ENCODE peak calls at places on chromosomes 4 and X, in four cellular contexts. One of them, this sample, is unnamed. For H3K27me3, the result is how much of the 10 kb centered on the place peaks cover.

GRCh38 chrX:34778961-34779360 is 121.9 kb upstream of the TMEM47 start:
- DNase-seq in lung: no peak
- DNase-seq in mammary epithelial cell: peak
- DNase-seq in SK-N-SH: no peak
- DNase-seq in this sample: peak

GRCh38 chrX:1440506-1440905 is 12.2 kb downstream of the ASMTL start:
- DNase-seq in lung: no peak
- DNase-seq in SK-N-SH: no peak
- DNase-seq in mammary epithelial cell: no peak
- DNase-seq in this sample: no peak

GRCh38 chrX:44874481-44875184 is 1.6 kb downstream of the KDM6A start:
- DNase-seq in lung: peak
- DNase-seq in SK-N-SH: peak
- DNase-seq in mammary epithelial cell: peak
- DNase-seq in this sample: peak

GRCh38 chr4:129355529-129355928 is 259.6 kb downstream of the C4orf33 start:
- DNase-seq in mammary epithelial cell: no peak
- DNase-seq in SK-N-SH: no peak
- DNase-seq in lung: no peak
- DNase-seq in this sample: peak

GRCh38 chr4:158018090-158018808 is 154.6 kb downstream of the GASK1B start:
- DNase-seq in lung: no peak
- DNase-seq in mammary epithelial cell: no peak
- DNase-seq in SK-N-SH: no peak
- DNase-seq in this sample: no peak

GRCh38 chr4:28709821-28710330 is 1849.2 kb downstream of the STIM2 start:
- DNase-seq in mammary epithelial cell: peak
- DNase-seq in SK-N-SH: no peak
- DNase-seq in lung: no peak
- DNase-seq in this sample: no peak

GRCh38 chrX:65300104-65300809 is 234.3 kb downstream of the LAS1L start:
- DNase-seq in SK-N-SH: no peak
- DNase-seq in lung: no peak
- DNase-seq in mammary epithelial cell: no peak
- DNase-seq in this sample: no peak

GRCh38 chr4:111678466-111678865 is 466.8 kb upstream of the FAM241A start:
- DNase-seq in SK-N-SH: no peak
- DNase-seq in lung: no peak
- DNase-seq in mammary epithelial cell: peak
- DNase-seq in this sample: peak

GRCh38 chr4:174828845-174829701 is at the start of gene GLRA3:
- DNase-seq in lung: peak
- DNase-seq in SK-N-SH: peak
- DNase-seq in mammary epithelial cell: peak
- DNase-seq in this sample: peak

GRCh38 chrX:30702736-30703135 is 49.5 kb downstream of the GK start:
- DNase-seq in lung: no peak
- DNase-seq in mammary epithelial cell: no peak
- DNase-seq in SK-N-SH: no peak
- DNase-seq in this sample: no peak

GRCh38 chrX:100935767-100936166 is 7.0 kb upstream of the XKRX start:
- DNase-seq in lung: no peak
- DNase-seq in mammary epithelial cell: no peak
- DNase-seq in SK-N-SH: no peak
- DNase-seq in this sample: no peak

GRCh38 chrX:150060406-150060805 is 122.1 kb upstream of the EOLA2 start:
- DNase-seq in SK-N-SH: no peak
- DNase-seq in mammary epithelial cell: peak
- DNase-seq in lung: no peak
- DNase-seq in this sample: no peak

GRCh38 chr4:149291463-149291862 is 524.2 kb downstream of the IQCM start:
- DNase-seq in SK-N-SH: no peak
- DNase-seq in lung: no peak
- DNase-seq in mammary epithelial cell: no peak
- DNase-seq in this sample: peak

GRCh38 chr4:14196141-14196540 is 568.6 kb upstream of the BOD1L1 start:
- DNase-seq in SK-N-SH: no peak
- DNase-seq in lung: no peak
- DNase-seq in mammary epithelial cell: peak
- DNase-seq in this sample: peak

GRCh38 chr4:145626623-145626982 is 7.4 kb downstream of the MMAA start:
- DNase-seq in lung: no peak
- DNase-seq in mammary epithelial cell: no peak
- DNase-seq in SK-N-SH: no peak
- DNase-seq in this sample: no peak

GRCh38 chrX:30779453-30780030 is 109.5 kb downstream of the TAB3 start:
- DNase-seq in lung: no peak
- DNase-seq in mammary epithelial cell: no peak
- DNase-seq in SK-N-SH: no peak
- DNase-seq in this sample: no peak

GRCh38 chr4:82394896-82395295 is 21.1 kb upstream of the HNRNPD start:
- DNase-seq in lung: no peak
- DNase-seq in mammary epithelial cell: peak
- DNase-seq in SK-N-SH: no peak
- DNase-seq in this sample: peak

GRCh38 chrX:131958724-131959123 is 64.4 kb upstream of the STK26 start:
- DNase-seq in SK-N-SH: no peak
- DNase-seq in lung: no peak
- DNase-seq in mammary epithelial cell: no peak
- DNase-seq in this sample: no peak

GRCh38 chr4:118005883-118006282 is 28.4 kb upstream of the NDST3 start:
- DNase-seq in mammary epithelial cell: no peak
- DNase-seq in lung: no peak
- DNase-seq in SK-N-SH: no peak
- DNase-seq in this sample: no peak

GRCh38 chrX:109936598-109936997 is 66.3 kb upstream of the TMEM164 start:
- DNase-seq in mammary epithelial cell: no peak
- DNase-seq in lung: no peak
- DNase-seq in SK-N-SH: no peak
- DNase-seq in this sample: no peak

GRCh38 chr4:56440983-56441382 is 4.9 kb downstream of the PAICS start:
- DNase-seq in lung: no peak
- DNase-seq in SK-N-SH: no peak
- DNase-seq in mammary epithelial cell: no peak
- DNase-seq in this sample: no peak

GRCh38 chr4:56433280-56433679 is 2.1 kb downstream of the PPAT start:
- DNase-seq in lung: no peak
- DNase-seq in SK-N-SH: no peak
- DNase-seq in mammary epithelial cell: no peak
- DNase-seq in this sample: no peak

GRCh38 chr4:56435001-56435747 is at the start of gene PPAT:
- DNase-seq in SK-N-SH: peak
- DNase-seq in lung: peak
- DNase-seq in mammary epithelial cell: peak
- DNase-seq in this sample: peak

GRCh38 chr4:56434599-56435000 is 815 bp downstream of the PPAT start:
- DNase-seq in lung: no peak
- DNase-seq in mammary epithelial cell: no peak
- DNase-seq in SK-N-SH: no peak
- DNase-seq in this sample: peak

GRCh38 chr4:56435748-56436442 is at the start of gene PAICS:
- DNase-seq in SK-N-SH: peak
- DNase-seq in lung: peak
- DNase-seq in mammary epithelial cell: peak
- DNase-seq in this sample: peak
- TF ChIP-seq CTCF in SK-N-SH: no peak
- TF ChIP-seq CTCF in lung: no peak
- TF ChIP-seq CTCF in mammary epithelial cell: no peak
- TF ChIP-seq CTCF in this sample: no peak

GRCh38 chr4:173514641-173515217 is 15.3 kb downstream of the HAND2 start:
- DNase-seq in lung: no peak
- DNase-seq in SK-N-SH: no peak
- DNase-seq in mammary epithelial cell: no peak
- DNase-seq in this sample: no peak

GRCh38 chr4:173508386-173509002 is 21.5 kb downstream of the HAND2 start:
- DNase-seq in mammary epithelial cell: no peak
- DNase-seq in lung: no peak
- DNase-seq in SK-N-SH: peak
- DNase-seq in this sample: no peak

GRCh38 chr4:173513651-173514050 is 16.4 kb downstream of the HAND2 start:
- DNase-seq in mammary epithelial cell: no peak
- DNase-seq in SK-N-SH: no peak
- DNase-seq in lung: no peak
- DNase-seq in this sample: no peak

GRCh38 chr4:173509031-173510001 is 20.7 kb downstream of the HAND2 start:
- DNase-seq in lung: no peak
- DNase-seq in mammary epithelial cell: no peak
- DNase-seq in SK-N-SH: peak
- DNase-seq in this sample: no peak

DNA sequence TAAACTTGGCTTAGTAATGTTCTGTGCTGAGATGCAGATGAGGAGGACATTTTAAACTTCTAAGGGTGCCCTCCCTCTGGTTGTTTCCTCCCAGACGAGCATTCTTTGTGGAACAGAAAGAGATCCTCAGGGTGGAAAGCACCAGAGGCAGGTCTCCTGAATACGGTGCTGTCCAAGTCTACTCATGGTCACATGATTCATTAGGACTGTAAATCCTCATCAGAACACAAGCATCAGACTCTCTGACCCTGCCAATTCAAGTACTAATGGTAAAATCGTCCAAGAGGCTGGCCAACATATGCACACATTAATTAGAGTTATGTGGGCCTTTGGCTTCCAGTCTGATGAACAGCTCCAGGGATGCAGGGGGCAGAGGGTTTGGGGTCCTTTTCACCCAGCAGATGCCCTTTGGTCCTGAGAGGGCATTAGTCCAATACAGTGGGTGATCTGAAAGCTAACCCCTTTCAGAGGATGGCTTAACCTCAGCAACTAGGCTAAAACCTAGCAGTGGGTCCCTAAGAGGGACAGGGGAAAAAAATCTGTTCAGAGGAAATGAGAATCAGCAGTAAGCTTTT is 18.2 kb downstream of the HAND2 start:
- DNase-seq in SK-N-SH: no peak
- DNase-seq in mammary epithelial cell: no peak
- DNase-seq in lung: no peak
- DNase-seq in this sample: no peak
- H3K27me3 ChIP-seq in SK-N-SH: under half
- H3K27me3 ChIP-seq in mammary epithelial cell: half or more
- H3K27me3 ChIP-seq in lung: under half
- H3K27me3 ChIP-seq in this sample: under half

GRCh38 chr4:25378130-25378743 is 1.2 kb downstream of the ANAPC4 start:
- DNase-seq in mammary epithelial cell: peak
- DNase-seq in lung: no peak
- DNase-seq in SK-N-SH: no peak
- DNase-seq in this sample: no peak
- TF ChIP-seq CTCF in mammary epithelial cell: no peak
- TF ChIP-seq CTCF in lung: no peak
- TF ChIP-seq CTCF in SK-N-SH: no peak
- TF ChIP-seq CTCF in this sample: no peak

DNA sequence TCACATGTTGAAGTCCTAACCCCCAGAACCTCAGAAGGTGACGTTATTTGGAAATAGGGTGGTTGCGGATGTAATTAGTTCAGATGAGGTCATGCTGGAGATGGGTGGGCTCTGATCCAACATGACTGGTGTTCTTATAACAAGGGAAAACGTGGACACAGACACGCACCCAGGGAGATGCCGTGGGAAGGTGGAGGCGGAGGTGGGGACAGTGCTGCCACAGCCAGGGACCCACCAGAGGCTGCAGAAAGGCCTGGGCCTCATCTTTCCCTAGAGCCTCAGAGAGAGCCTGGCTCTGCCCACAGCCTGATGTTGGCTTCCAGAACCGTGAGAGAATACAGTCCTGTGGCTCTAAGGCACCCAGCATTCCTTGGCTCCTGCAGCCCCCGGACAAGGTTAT is 7.9 kb upstream of the HMX1 start:
- DNase-seq in mammary epithelial cell: no peak
- DNase-seq in SK-N-SH: no peak
- DNase-seq in lung: no peak
- DNase-seq in this sample: no peak
- H3K27me3 ChIP-seq in mammary epithelial cell: under half
- H3K27me3 ChIP-seq in SK-N-SH: under half
- H3K27me3 ChIP-seq in lung: under half
- H3K27me3 ChIP-seq in this sample: under half

DNA sequence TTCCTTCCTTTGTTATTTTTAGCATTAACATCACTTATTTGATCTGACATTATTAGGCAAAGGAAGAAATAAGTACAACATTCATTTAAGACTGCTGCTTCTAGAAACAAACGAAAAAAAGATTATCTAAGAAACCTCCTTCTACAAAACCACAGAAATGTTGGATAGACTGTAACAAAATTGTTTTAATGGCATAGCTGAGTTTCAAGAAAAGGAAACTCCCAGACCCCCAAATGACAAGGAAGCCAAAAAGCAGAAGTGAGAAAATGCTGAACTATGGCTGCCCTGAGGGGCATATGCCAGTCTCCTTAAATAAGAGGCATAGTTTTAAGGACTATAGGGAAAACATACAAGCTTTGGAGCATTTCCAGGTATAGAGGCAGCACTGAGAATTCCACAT is 1431.6 kb upstream of the TENM3 start:
- DNase-seq in lung: no peak
- DNase-seq in mammary epithelial cell: no peak
- DNase-seq in SK-N-SH: no peak
- DNase-seq in this sample: no peak
- TF ChIP-seq CTCF in lung: no peak
- TF ChIP-seq CTCF in mammary epithelial cell: no peak
- TF ChIP-seq CTCF in SK-N-SH: no peak
- TF ChIP-seq CTCF in this sample: no peak

GRCh38 chrX:134546187-134546586 is 86.2 kb downstream of the HPRT1 start:
- DNase-seq in lung: no peak
- DNase-seq in mammary epithelial cell: no peak
- DNase-seq in SK-N-SH: no peak
- DNase-seq in this sample: no peak

GRCh38 chrX:134545524-134545923 is 85.6 kb downstream of the HPRT1 start:
- DNase-seq in SK-N-SH: no peak
- DNase-seq in mammary epithelial cell: no peak
- DNase-seq in lung: no peak
- DNase-seq in this sample: no peak

GRCh38 chrX:134548257-134548732 is 88.3 kb downstream of the HPRT1 start:
- DNase-seq in mammary epithelial cell: no peak
- DNase-seq in SK-N-SH: peak
- DNase-seq in lung: no peak
- DNase-seq in this sample: no peak

GRCh38 chrX:134548844-134549205 is 88.9 kb downstream of the HPRT1 start:
- DNase-seq in lung: no peak
- DNase-seq in SK-N-SH: peak
- DNase-seq in mammary epithelial cell: no peak
- DNase-seq in this sample: no peak

GRCh38 chrX:134547047-134547679 is 87.2 kb downstream of the HPRT1 start:
- DNase-seq in SK-N-SH: no peak
- DNase-seq in mammary epithelial cell: no peak
- DNase-seq in lung: no peak
- DNase-seq in this sample: no peak
- H3K27me3 ChIP-seq in SK-N-SH: under half
- H3K27me3 ChIP-seq in mammary epithelial cell: under half
- H3K27me3 ChIP-seq in lung: under half
- H3K27me3 ChIP-seq in this sample: under half